ENCODE peak calls at places on chromosomes 5 and 9, in ten cellular contexts. M, X, J, T, E, S, A, N, F and Y are unnamed samples.
A peak's percentile ranks its signal among the peaks of the same experiment; 100 is the strongest.

GRCh38 chr5:103582364-103582763 is 19.8 kb upstream of the NUDT12 start:
- DNase-seq in M (peak; percentile 61), X (peak; percentile 60), J (peak; percentile 72), T (no peak), E (peak; percentile 63), S (no peak), A (no peak), N (no peak), F (no peak), Y (no peak)

GRCh38 chr9:21709464-21710058 is 92.9 kb upstream of the MTAP start:
- DNase-seq in M (peak; percentile 64), X (peak; percentile 87), J (peak; percentile 78), T (no peak), E (peak; percentile 65), S (no peak), A (no peak), N (peak; percentile 70), F (no peak), Y (peak; percentile 74)

GRCh38 chr9:94533155-94533554 is 21.7 kb upstream of the PCAT7 start:
- DNase-seq in M (peak; percentile 49), X (no peak), J (no peak), T (no peak), E (no peak), S (no peak), A (no peak), N (peak; percentile 35), F (no peak), Y (no peak)

GRCh38 chr5:43045236-43045635 is 5.1 kb upstream of the ANXA2R start:
- DNase-seq in M (no peak), X (no peak), J (peak; percentile 25), T (no peak), E (no peak), S (no peak), A (no peak), N (no peak), F (no peak), Y (no peak)

GRCh38 chr5:174720612-174721521 is 3.5 kb upstream of the MSX2 start:
- DNase-seq in M (peak; percentile 67), X (no peak), J (peak; percentile 94), T (no peak), E (peak; percentile 25), S (no peak), A (no peak), N (no peak), F (no peak), Y (no peak)

GRCh38 chr5:56350595-56351170 is 117.6 kb upstream of the ANKRD55 start:
- DNase-seq in M (peak; percentile 85), X (peak; percentile 75), J (no peak), T (peak; percentile 73), E (peak; percentile 90), S (peak; percentile 77), A (peak; percentile 74), N (peak; percentile 26), F (no peak), Y (no peak)

GRCh38 chr5:1414311-1415058 is 30.8 kb downstream of the SLC6A3 start:
- DNase-seq in M (peak; percentile 66), X (no peak), J (no peak), T (no peak), E (peak; percentile 4), S (no peak), A (no peak), N (no peak), F (no peak), Y (peak; percentile 47)

GRCh38 chr5:146003852-146004251 is 67.5 kb downstream of the SH3RF2 start:
- DNase-seq in M (no peak), X (no peak), J (no peak), T (no peak), E (no peak), S (no peak), A (no peak), N (no peak), F (no peak), Y (no peak)

GRCh38 chr5:170067152-170067551 is 38.5 kb upstream of the FOXI1 start:
- DNase-seq in M (no peak), X (no peak), J (no peak), T (no peak), E (no peak), S (no peak), A (no peak), N (no peak), F (no peak), Y (no peak)

GRCh38 chr9:107471562-107471961 is 18.0 kb downstream of the KLF4 start:
- DNase-seq in M (no peak), X (no peak), J (no peak), T (no peak), E (no peak), S (no peak), A (no peak), N (no peak), F (no peak), Y (no peak)

GRCh38 chr5:113190347-113190746 is 213.7 kb downstream of the DCP2 start:
- DNase-seq in M (no peak), X (no peak), J (peak; percentile 34), T (no peak), E (peak; percentile 47), S (no peak), A (no peak), N (no peak), F (no peak), Y (no peak)

GRCh38 chr5:638501-639252 is 26.5 kb downstream of the CEP72 start:
- DNase-seq in M (no peak), X (no peak), J (no peak), T (no peak), E (no peak), S (no peak), A (no peak), N (peak; percentile 11), F (no peak), Y (no peak)

GRCh38 chr9:134062461-134063087 is 5.3 kb downstream of the BRD3 start:
- DNase-seq in M (no peak), X (no peak), J (no peak), T (no peak), E (no peak), S (no peak), A (no peak), N (no peak), F (no peak), Y (peak; percentile 49)

GRCh38 chr5:30659417-30659816 is 534.1 kb upstream of the CDH6 start:
- DNase-seq in M (no peak), X (no peak), J (no peak), T (no peak), E (no peak), S (no peak), A (no peak), N (no peak), F (no peak), Y (no peak)

GRCh38 chr5:65191554-65192126 is 290.1 kb downstream of the ADAMTS6 start:
- DNase-seq in M (no peak), X (no peak), J (no peak), T (no peak), E (no peak), S (no peak), A (no peak), N (no peak), F (no peak), Y (no peak)

DNA sequence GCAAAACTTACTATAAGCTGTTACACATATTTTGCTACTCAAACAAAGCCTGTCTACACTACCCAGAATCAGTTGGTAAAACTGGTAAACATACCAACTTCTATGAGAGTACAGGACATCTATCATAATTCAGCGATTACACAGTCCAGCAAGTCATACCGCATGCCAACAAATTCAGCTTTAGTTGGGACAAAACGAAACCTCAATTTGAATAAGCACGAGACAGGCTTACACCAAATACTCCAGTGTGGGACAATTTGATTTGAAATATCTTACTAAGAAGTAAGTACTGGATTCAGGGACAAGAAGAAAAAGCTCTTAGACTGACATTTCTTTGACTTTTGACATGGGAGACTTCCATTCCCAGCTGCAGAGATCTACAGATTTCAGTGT is 2.0 kb downstream of the NRG2 start:
- DNase-seq in M (no peak), X (no peak), J (no peak), T (no peak), E (no peak), S (no peak), A (no peak), N (no peak), F (no peak), Y (no peak)
- H3K27me3 ChIP-seq in M (peaks cover 81% of the 10 kb centered on the region), X (no peaks in the 10 kb centered on the region), J (peaks cover 95% of the 10 kb centered on the region), T (no peaks in the 10 kb centered on the region), E (peaks cover 25% of the 10 kb centered on the region), S (no peaks in the 10 kb centered on the region), A (no peaks in the 10 kb centered on the region), N (peaks cover 33% of the 10 kb centered on the region), F (peaks cover 14% of the 10 kb centered on the region), Y (no peaks in the 10 kb centered on the region)

GRCh38 chr9:100561256-100561655 is 16.6 kb upstream of the CAVIN4 start:
- DNase-seq in M (no peak), X (no peak), J (no peak), T (no peak), E (no peak), S (no peak), A (no peak), N (no peak), F (no peak), Y (no peak)
- H3K36me3 ChIP-seq in M (no peaks in the 10 kb centered on the region), X (no peaks in the 10 kb centered on the region), J (peaks cover 41% of the 10 kb centered on the region), T (no peaks in the 10 kb centered on the region), E (no peaks in the 10 kb centered on the region), S (no peaks in the 10 kb centered on the region), A (no peaks in the 10 kb centered on the region), N (no peaks in the 10 kb centered on the region), F (no peaks in the 10 kb centered on the region), Y (no peaks in the 10 kb centered on the region)

DNA sequence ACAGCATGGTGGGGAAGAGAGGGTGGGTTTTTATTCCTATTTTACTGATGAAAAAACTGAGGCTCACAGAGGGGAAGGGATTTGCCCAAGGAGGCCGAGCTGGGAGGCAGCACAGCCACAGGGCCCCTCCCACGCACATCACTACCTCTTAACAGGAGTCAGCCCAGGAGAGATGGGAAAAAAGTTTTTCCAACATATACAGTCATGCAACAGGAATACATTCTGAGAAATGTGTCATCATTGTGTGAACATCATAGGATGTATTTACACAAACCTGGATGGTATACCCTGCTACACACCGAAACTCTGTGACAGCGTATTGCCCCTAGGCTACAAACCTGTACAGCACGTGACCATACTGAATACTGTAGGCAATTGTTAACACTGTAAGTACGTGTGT is 11.6 kb downstream of the TRAF1 start:
- DNase-seq in M (no peak), X (no peak), J (no peak), T (no peak), E (peak; percentile 52), S (no peak), A (no peak), N (no peak), F (no peak), Y (no peak)
- H3K27ac ChIP-seq in M (no peak overlapping the region), X (no peak overlapping the region), J (no peak overlapping the region), T (no peak overlapping the region), E (no peak overlapping the region), S (no peak overlapping the region), A (no peak overlapping the region), N (no peak overlapping the region), F (no peak overlapping the region), Y (peak overlapping the region; percentile 98)

GRCh38 chr5:179348833-179349232 is 3.6 kb upstream of the ADAMTS2 start:
- DNase-seq in M (no peak), X (no peak), J (no peak), T (no peak), E (no peak), S (no peak), A (no peak), N (no peak), F (no peak), Y (no peak)
- H3K27me3 ChIP-seq in M (peaks cover 26% of the 10 kb centered on the region), X (no peaks in the 10 kb centered on the region), J (peaks cover 67% of the 10 kb centered on the region), T (peaks cover 49% of the 10 kb centered on the region), E (no peaks in the 10 kb centered on the region), S (no peaks in the 10 kb centered on the region), A (no peaks in the 10 kb centered on the region), N (peaks cover 11% of the 10 kb centered on the region), F (peaks cover 17% of the 10 kb centered on the region), Y (no peaks in the 10 kb centered on the region)